ENCODE peak calls at places on chromosomes 16 and 17, in five cellular contexts. F is germinal center, N is heart right ventricle, D is AG20443, A is DMS 273 treated with DMSO at 0.1 percent for 48 hours. Z is an unnamed sample.

GRCh38 chr17:10117581-10118001 is 80.8 kb downstream of the GAS7 start:
- DNase-seq in F (no peak), N (no peak), D (no peak), A (no peak), Z (no peak)

GRCh38 chr17:63954402-63955063 is 18.2 kb downstream of the SCN4A start:
- DNase-seq in F (peak; percentile 74), N (no peak), D (no peak), A (no peak), Z (no peak)

GRCh38 chr17:10549108-10549842 is at the start of gene MYH2:
- DNase-seq in F (no peak), N (no peak), D (peak; percentile 23), A (no peak), Z (no peak)

GRCh38 chr16:2783581-2784375 is 3.6 kb downstream of the PRSS33 start:
- DNase-seq in F (no peak), N (no peak), D (no peak), A (no peak), Z (no peak)

GRCh38 chr16:50438041-50438437 is 69.3 kb upstream of the BRD7 start:
- DNase-seq in F (no peak), N (no peak), D (no peak), A (no peak), Z (no peak)

GRCh38 chr17:67850991-67851631 is 25.8 kb downstream of the BPTF start:
- DNase-seq in F (no peak), N (no peak), D (no peak), A (no peak), Z (no peak)

GRCh38 chr16:30660424-30661251 is 2.4 kb downstream of the FBRS start:
- DNase-seq in F (peak; percentile 47), N (no peak), D (no peak), A (no peak), Z (no peak)

GRCh38 chr17:57985675-57985974 is 2.4 kb downstream of the VEZF1 start:
- DNase-seq in F (no peak), N (no peak), D (peak; percentile 41), A (no peak), Z (peak; percentile 34)

GRCh38 chr16:12319464-12320030 is 343.0 kb downstream of the SNX29 start:
- DNase-seq in F (no peak), N (no peak), D (no peak), A (no peak), Z (no peak)

GRCh38 chr16:88828711-88829110 is 17.0 kb upstream of the APRT start:
- DNase-seq in F (no peak), N (no peak), D (no peak), A (no peak), Z (no peak)

GRCh38 chr17:2238432-2239169 is 65.0 kb downstream of the SMG6 start:
- DNase-seq in F (peak; percentile 62), N (peak; percentile 42), D (peak; percentile 28), A (no peak), Z (no peak)

GRCh38 chr17:27582696-27583095 is 48.3 kb upstream of the LGALS9 start:
- DNase-seq in F (no peak), N (no peak), D (no peak), A (no peak), Z (no peak)

GRCh38 chr17:29726721-29727252 is 104.1 kb upstream of the CORO6 start:
- DNase-seq in F (no peak), N (no peak), D (no peak), A (peak; percentile 41), Z (no peak)